ENCODE peak calls at places on chromosomes 1 and 21, in ten cellular contexts. W is NCI-H1105; J is hepatic stellate cell; G is stimulated activated CD8-positive, alpha-beta memory T cell treated with anti-CD3 and anti-CD28 coated beads, Interleukin-15, amount 100 ng/mL, for 1 hour; U is epithelial cell of esophagus; F is GM03348; X is lower lobe of right lung; O is Ammon's horn; Q is Caki2; C is activated CD4-positive, alpha-beta T cell treated with anti-CD3 and anti-CD28 coated beads for 24 hours. V is an unnamed sample.

GRCh38 chr21:42102063-42102462 is 30.9 kb downstream of the UMODL1 start:
- DNase-seq in C (no peak), W (no peak), G (no peak), O (no peak), J (no peak), U (peak), Q (peak), X (no peak), F (no peak), V (no peak)

GRCh38 chr1:17877316-17877715 is 122.2 kb downstream of the ACTL8 start:
- DNase-seq in U (no peak), O (no peak), J (no peak), C (no peak), G (no peak), F (no peak), W (no peak), X (no peak), Q (no peak), V (no peak)

GRCh38 chr1:84972377-84972987 is 24.4 kb downstream of the MCOLN2 start:
- DNase-seq in G (no peak), C (no peak), W (no peak), Q (peak), X (no peak), F (no peak), U (no peak), O (no peak), J (no peak), V (no peak)

GRCh38 chr1:189708674-189709073 is 769.0 kb downstream of the BRINP3 start:
- DNase-seq in G (no peak), X (no peak), F (no peak), J (peak), W (no peak), O (no peak), U (peak), C (no peak), Q (no peak), V (no peak)

GRCh38 chr1:244796719-244797406 is 38.6 kb upstream of the COX20 start:
- DNase-seq in G (peak), Q (peak), O (peak), W (peak), C (peak), J (peak), F (peak), U (peak), X (no peak), V (peak)

GRCh38 chr1:243345205-243345604 is 89.4 kb downstream of the SDCCAG8 start:
- DNase-seq in F (peak), O (peak), J (no peak), X (no peak), U (no peak), C (no peak), G (no peak), Q (peak), W (no peak), V (no peak)

GRCh38 chr1:11109361-11109760 is 9.7 kb upstream of the EXOSC10 start:
- DNase-seq in U (no peak), G (no peak), C (no peak), F (no peak), Q (no peak), O (peak), X (no peak), W (no peak), J (no peak), V (no peak)

GRCh38 chr1:169563019-169563615 is 23.2 kb downstream of the F5 start:
- DNase-seq in Q (no peak), U (no peak), W (no peak), J (no peak), O (no peak), C (no peak), G (no peak), F (no peak), X (no peak), V (no peak)

GRCh38 chr1:195761102-195761501 is 847.1 kb downstream of the KCNT2 start:
- DNase-seq in Q (no peak), U (peak), C (no peak), W (no peak), X (no peak), O (no peak), F (no peak), G (no peak), J (no peak), V (no peak)

GRCh38 chr1:32892368-32893197 is 6.3 kb downstream of the HPCA start:
- DNase-seq in X (no peak), Q (no peak), O (peak), C (peak), F (peak), W (peak), J (peak), G (no peak), U (peak), V (no peak)

GRCh38 chr1:186819140-186819539 is 9.6 kb upstream of the PLA2G4A start:
- DNase-seq in X (no peak), G (no peak), F (peak), O (no peak), Q (no peak), C (no peak), J (peak), W (no peak), U (peak), V (no peak)

GRCh38 chr1:19222979-19223824 is 13.1 kb upstream of the UBR4 start:
- DNase-seq in G (no peak), O (no peak), W (no peak), X (no peak), C (no peak), U (peak), F (no peak), J (no peak), Q (no peak), V (no peak)

GRCh38 chr1:47449702-47450552 is 12.1 kb downstream of the FOXD2 start:
- DNase-seq in U (peak), Q (no peak), O (no peak), G (no peak), W (no peak), J (no peak), C (no peak), X (peak), F (peak), V (no peak)

GRCh38 chr1:50416150-50416527 is 7.1 kb downstream of the DMRTA2 start:
- DNase-seq in X (no peak), F (no peak), Q (no peak), C (no peak), O (no peak), G (no peak), J (no peak), U (no peak), W (no peak), V (no peak)

GRCh38 chr1:90187186-90187585 is 192.3 kb downstream of the ZNF326 start:
- DNase-seq in J (no peak), Q (no peak), C (no peak), U (no peak), O (no peak), F (no peak), W (no peak), G (no peak), X (no peak), V (no peak)

GRCh38 chr1:230627767-230628166 is 14.5 kb upstream of the COG2 start:
- DNase-seq in X (no peak), Q (no peak), U (peak), G (no peak), O (no peak), J (no peak), C (no peak), F (no peak), W (no peak), V (no peak)

GRCh38 chr1:117388328-117388727 is 21.1 kb downstream of the MAN1A2 start:
- DNase-seq in X (no peak), W (no peak), C (no peak), J (no peak), U (no peak), O (no peak), F (no peak), G (no peak), Q (no peak), V (no peak)

GRCh38 chr1:227786673-227787512 is 28.6 kb upstream of the PRSS38 start:
- DNase-seq in J (peak), Q (no peak), F (peak), X (peak), O (no peak), G (no peak), U (no peak), W (no peak), C (no peak), V (no peak)

V was measured in activated T-cell treated with anti-CD3 and anti-CD28 coated beads for 4 hours.